ENCODE peak calls at places on chromosomes 3 and 15, in eight cellular contexts. One of them, this sample, is unnamed.

GRCh38 chr15:58931985-58932384 is 1.5 kb downstream of the SLTM start:
- DNase-seq in dermis blood vessel endothelial cell: peak; percentile 52
- DNase-seq in activated T-cell treated with anti-CD3 and anti-CD28 coated beads for 24 hours: no peak
- DNase-seq in NCI-H446 treated with DMSO at 0.1 percent for 48 hours: no peak
- DNase-seq in non-pigmented ciliary epithelial cell: no peak
- DNase-seq in activated naive CD4-positive, alpha-beta T cell treated with anti-CD3 and anti-CD28 coated beads, Interleukin-2, amount 50 U/mL, for 72 hours: peak; percentile 13
- DNase-seq in dorsolateral prefrontal cortex: no peak
- DNase-seq in PC-3: peak; percentile 52
- DNase-seq in this sample: peak; percentile 43

GRCh38 chr3:54827766-54828165 is 100.1 kb downstream of the LRTM1 start:
- DNase-seq in dermis blood vessel endothelial cell: no peak
- DNase-seq in activated T-cell treated with anti-CD3 and anti-CD28 coated beads for 24 hours: no peak
- DNase-seq in NCI-H446 treated with DMSO at 0.1 percent for 48 hours: no peak
- DNase-seq in non-pigmented ciliary epithelial cell: no peak
- DNase-seq in activated naive CD4-positive, alpha-beta T cell treated with anti-CD3 and anti-CD28 coated beads, Interleukin-2, amount 50 U/mL, for 72 hours: no peak
- DNase-seq in dorsolateral prefrontal cortex: no peak
- DNase-seq in PC-3: no peak
- DNase-seq in this sample: no peak

GRCh38 chr3:13841826-13842225 is 38.0 kb downstream of the WNT7A start:
- DNase-seq in dermis blood vessel endothelial cell: no peak
- DNase-seq in activated T-cell treated with anti-CD3 and anti-CD28 coated beads for 24 hours: no peak
- DNase-seq in NCI-H446 treated with DMSO at 0.1 percent for 48 hours: no peak
- DNase-seq in non-pigmented ciliary epithelial cell: no peak
- DNase-seq in activated naive CD4-positive, alpha-beta T cell treated with anti-CD3 and anti-CD28 coated beads, Interleukin-2, amount 50 U/mL, for 72 hours: no peak
- DNase-seq in dorsolateral prefrontal cortex: no peak
- DNase-seq in PC-3: no peak
- DNase-seq in this sample: no peak

GRCh38 chr15:70741107-70741511 is 22.2 kb downstream of the UACA start:
- DNase-seq in dermis blood vessel endothelial cell: peak; percentile 72
- DNase-seq in activated T-cell treated with anti-CD3 and anti-CD28 coated beads for 24 hours: no peak
- DNase-seq in NCI-H446 treated with DMSO at 0.1 percent for 48 hours: peak; percentile 7
- DNase-seq in non-pigmented ciliary epithelial cell: peak; percentile 58
- DNase-seq in activated naive CD4-positive, alpha-beta T cell treated with anti-CD3 and anti-CD28 coated beads, Interleukin-2, amount 50 U/mL, for 72 hours: no peak
- DNase-seq in dorsolateral prefrontal cortex: no peak
- DNase-seq in PC-3: peak; percentile 65
- DNase-seq in this sample: peak; percentile 52

GRCh38 chr3:3800685-3801509 is 1.7 kb downstream of the LRRN1 start:
- DNase-seq in dermis blood vessel endothelial cell: no peak
- DNase-seq in activated T-cell treated with anti-CD3 and anti-CD28 coated beads for 24 hours: no peak
- DNase-seq in NCI-H446 treated with DMSO at 0.1 percent for 48 hours: no peak
- DNase-seq in non-pigmented ciliary epithelial cell: no peak
- DNase-seq in activated naive CD4-positive, alpha-beta T cell treated with anti-CD3 and anti-CD28 coated beads, Interleukin-2, amount 50 U/mL, for 72 hours: no peak
- DNase-seq in dorsolateral prefrontal cortex: no peak
- DNase-seq in PC-3: no peak
- DNase-seq in this sample: peak; percentile 40

GRCh38 chr3:150663461-150663860 is 40.3 kb downstream of the ERICH6 start:
- DNase-seq in dermis blood vessel endothelial cell: no peak
- DNase-seq in activated T-cell treated with anti-CD3 and anti-CD28 coated beads for 24 hours: no peak
- DNase-seq in NCI-H446 treated with DMSO at 0.1 percent for 48 hours: no peak
- DNase-seq in non-pigmented ciliary epithelial cell: no peak
- DNase-seq in activated naive CD4-positive, alpha-beta T cell treated with anti-CD3 and anti-CD28 coated beads, Interleukin-2, amount 50 U/mL, for 72 hours: no peak
- DNase-seq in dorsolateral prefrontal cortex: no peak
- DNase-seq in PC-3: no peak
- DNase-seq in this sample: no peak

GRCh38 chr3:158430448-158430847 is 140.5 kb upstream of the MLF1 start:
- DNase-seq in dermis blood vessel endothelial cell: no peak
- DNase-seq in activated T-cell treated with anti-CD3 and anti-CD28 coated beads for 24 hours: no peak
- DNase-seq in NCI-H446 treated with DMSO at 0.1 percent for 48 hours: no peak
- DNase-seq in non-pigmented ciliary epithelial cell: no peak
- DNase-seq in activated naive CD4-positive, alpha-beta T cell treated with anti-CD3 and anti-CD28 coated beads, Interleukin-2, amount 50 U/mL, for 72 hours: no peak
- DNase-seq in dorsolateral prefrontal cortex: no peak
- DNase-seq in PC-3: peak; percentile 2
- DNase-seq in this sample: no peak

GRCh38 chr3:115790759-115791158 is 167.4 kb downstream of the GAP43 start:
- DNase-seq in dermis blood vessel endothelial cell: peak; percentile 58
- DNase-seq in activated T-cell treated with anti-CD3 and anti-CD28 coated beads for 24 hours: peak; percentile 60
- DNase-seq in NCI-H446 treated with DMSO at 0.1 percent for 48 hours: peak; percentile 19
- DNase-seq in non-pigmented ciliary epithelial cell: peak; percentile 98
- DNase-seq in activated naive CD4-positive, alpha-beta T cell treated with anti-CD3 and anti-CD28 coated beads, Interleukin-2, amount 50 U/mL, for 72 hours: peak; percentile 52
- DNase-seq in dorsolateral prefrontal cortex: no peak
- DNase-seq in PC-3: peak; percentile 98
- DNase-seq in this sample: no peak

GRCh38 chr15:28959326-28959725 is 73.6 kb downstream of the APBA2 start:
- DNase-seq in dermis blood vessel endothelial cell: no peak
- DNase-seq in activated T-cell treated with anti-CD3 and anti-CD28 coated beads for 24 hours: no peak
- DNase-seq in NCI-H446 treated with DMSO at 0.1 percent for 48 hours: no peak
- DNase-seq in non-pigmented ciliary epithelial cell: no peak
- DNase-seq in activated naive CD4-positive, alpha-beta T cell treated with anti-CD3 and anti-CD28 coated beads, Interleukin-2, amount 50 U/mL, for 72 hours: no peak
- DNase-seq in dorsolateral prefrontal cortex: no peak
- DNase-seq in PC-3: no peak
- DNase-seq in this sample: no peak

GRCh38 chr15:87167055-87167454 is 1087.4 kb downstream of the AGBL1 start:
- DNase-seq in dermis blood vessel endothelial cell: no peak
- DNase-seq in activated T-cell treated with anti-CD3 and anti-CD28 coated beads for 24 hours: no peak
- DNase-seq in NCI-H446 treated with DMSO at 0.1 percent for 48 hours: no peak
- DNase-seq in non-pigmented ciliary epithelial cell: no peak
- DNase-seq in activated naive CD4-positive, alpha-beta T cell treated with anti-CD3 and anti-CD28 coated beads, Interleukin-2, amount 50 U/mL, for 72 hours: no peak
- DNase-seq in dorsolateral prefrontal cortex: no peak
- DNase-seq in PC-3: peak; percentile 62
- DNase-seq in this sample: no peak

GRCh38 chr3:159538507-159538906 is 450.1 kb upstream of the IL12A start:
- DNase-seq in dermis blood vessel endothelial cell: no peak
- DNase-seq in activated T-cell treated with anti-CD3 and anti-CD28 coated beads for 24 hours: no peak
- DNase-seq in NCI-H446 treated with DMSO at 0.1 percent for 48 hours: no peak
- DNase-seq in non-pigmented ciliary epithelial cell: no peak
- DNase-seq in activated naive CD4-positive, alpha-beta T cell treated with anti-CD3 and anti-CD28 coated beads, Interleukin-2, amount 50 U/mL, for 72 hours: no peak
- DNase-seq in dorsolateral prefrontal cortex: no peak
- DNase-seq in PC-3: peak; percentile 32
- DNase-seq in this sample: no peak

GRCh38 chr3:42066516-42067181 is 24.5 kb upstream of the TRAK1 start:
- DNase-seq in dermis blood vessel endothelial cell: peak; percentile 89
- DNase-seq in activated T-cell treated with anti-CD3 and anti-CD28 coated beads for 24 hours: no peak
- DNase-seq in NCI-H446 treated with DMSO at 0.1 percent for 48 hours: no peak
- DNase-seq in non-pigmented ciliary epithelial cell: no peak
- DNase-seq in activated naive CD4-positive, alpha-beta T cell treated with anti-CD3 and anti-CD28 coated beads, Interleukin-2, amount 50 U/mL, for 72 hours: no peak
- DNase-seq in dorsolateral prefrontal cortex: no peak
- DNase-seq in PC-3: no peak
- DNase-seq in this sample: no peak

GRCh38 chr3:146371902-146372301 is 97.5 kb downstream of the PLSCR2 start:
- DNase-seq in dermis blood vessel endothelial cell: no peak
- DNase-seq in activated T-cell treated with anti-CD3 and anti-CD28 coated beads for 24 hours: no peak
- DNase-seq in NCI-H446 treated with DMSO at 0.1 percent for 48 hours: no peak
- DNase-seq in non-pigmented ciliary epithelial cell: no peak
- DNase-seq in activated naive CD4-positive, alpha-beta T cell treated with anti-CD3 and anti-CD28 coated beads, Interleukin-2, amount 50 U/mL, for 72 hours: no peak
- DNase-seq in dorsolateral prefrontal cortex: no peak
- DNase-seq in PC-3: no peak
- DNase-seq in this sample: no peak

GRCh38 chr15:50996641-50997040 is 88.2 kb downstream of the AP4E1 start:
- DNase-seq in dermis blood vessel endothelial cell: no peak
- DNase-seq in activated T-cell treated with anti-CD3 and anti-CD28 coated beads for 24 hours: no peak
- DNase-seq in NCI-H446 treated with DMSO at 0.1 percent for 48 hours: no peak
- DNase-seq in non-pigmented ciliary epithelial cell: no peak
- DNase-seq in activated naive CD4-positive, alpha-beta T cell treated with anti-CD3 and anti-CD28 coated beads, Interleukin-2, amount 50 U/mL, for 72 hours: no peak
- DNase-seq in dorsolateral prefrontal cortex: no peak
- DNase-seq in PC-3: peak; percentile 52
- DNase-seq in this sample: no peak

GRCh38 chr15:92733934-92734521 is 78.5 kb upstream of the FAM174B start:
- DNase-seq in dermis blood vessel endothelial cell: peak; percentile 43
- DNase-seq in activated T-cell treated with anti-CD3 and anti-CD28 coated beads for 24 hours: no peak
- DNase-seq in NCI-H446 treated with DMSO at 0.1 percent for 48 hours: no peak
- DNase-seq in non-pigmented ciliary epithelial cell: no peak
- DNase-seq in activated naive CD4-positive, alpha-beta T cell treated with anti-CD3 and anti-CD28 coated beads, Interleukin-2, amount 50 U/mL, for 72 hours: peak; percentile 31
- DNase-seq in dorsolateral prefrontal cortex: no peak
- DNase-seq in PC-3: no peak
- DNase-seq in this sample: no peak

GRCh38 chr15:100929641-100930042 is 10.5 kb downstream of the LRRK1 start:
- DNase-seq in dermis blood vessel endothelial cell: no peak
- DNase-seq in activated T-cell treated with anti-CD3 and anti-CD28 coated beads for 24 hours: no peak
- DNase-seq in NCI-H446 treated with DMSO at 0.1 percent for 48 hours: no peak
- DNase-seq in non-pigmented ciliary epithelial cell: no peak
- DNase-seq in activated naive CD4-positive, alpha-beta T cell treated with anti-CD3 and anti-CD28 coated beads, Interleukin-2, amount 50 U/mL, for 72 hours: no peak
- DNase-seq in dorsolateral prefrontal cortex: no peak
- DNase-seq in PC-3: no peak
- DNase-seq in this sample: no peak

GRCh38 chr3:171831936-171832335 is 11.2 kb upstream of the TMEM212 start:
- DNase-seq in dermis blood vessel endothelial cell: no peak
- DNase-seq in activated T-cell treated with anti-CD3 and anti-CD28 coated beads for 24 hours: no peak
- DNase-seq in NCI-H446 treated with DMSO at 0.1 percent for 48 hours: no peak
- DNase-seq in non-pigmented ciliary epithelial cell: no peak
- DNase-seq in activated naive CD4-positive, alpha-beta T cell treated with anti-CD3 and anti-CD28 coated beads, Interleukin-2, amount 50 U/mL, for 72 hours: no peak
- DNase-seq in dorsolateral prefrontal cortex: no peak
- DNase-seq in PC-3: peak; percentile 45
- DNase-seq in this sample: no peak

GRCh38 chr3:108403921-108404320 is 106.5 kb downstream of the MYH15 start:
- DNase-seq in dermis blood vessel endothelial cell: no peak
- DNase-seq in activated T-cell treated with anti-CD3 and anti-CD28 coated beads for 24 hours: no peak
- DNase-seq in NCI-H446 treated with DMSO at 0.1 percent for 48 hours: no peak
- DNase-seq in non-pigmented ciliary epithelial cell: no peak
- DNase-seq in activated naive CD4-positive, alpha-beta T cell treated with anti-CD3 and anti-CD28 coated beads, Interleukin-2, amount 50 U/mL, for 72 hours: no peak
- DNase-seq in dorsolateral prefrontal cortex: no peak
- DNase-seq in PC-3: no peak
- DNase-seq in this sample: no peak

GRCh38 chr3:11306815-11307589 is 34.8 kb downstream of the ATG7 start:
- DNase-seq in dermis blood vessel endothelial cell: peak; percentile 78
- DNase-seq in activated T-cell treated with anti-CD3 and anti-CD28 coated beads for 24 hours: peak; percentile 32
- DNase-seq in NCI-H446 treated with DMSO at 0.1 percent for 48 hours: no peak
- DNase-seq in non-pigmented ciliary epithelial cell: no peak
- DNase-seq in activated naive CD4-positive, alpha-beta T cell treated with anti-CD3 and anti-CD28 coated beads, Interleukin-2, amount 50 U/mL, for 72 hours: peak; percentile 17
- DNase-seq in dorsolateral prefrontal cortex: no peak
- DNase-seq in PC-3: no peak
- DNase-seq in this sample: no peak

GRCh38 chr3:69288161-69288895 is 97.6 kb downstream of the FRMD4B start:
- DNase-seq in dermis blood vessel endothelial cell: peak; percentile 19
- DNase-seq in activated T-cell treated with anti-CD3 and anti-CD28 coated beads for 24 hours: peak; percentile 42
- DNase-seq in NCI-H446 treated with DMSO at 0.1 percent for 48 hours: no peak
- DNase-seq in non-pigmented ciliary epithelial cell: no peak
- DNase-seq in activated naive CD4-positive, alpha-beta T cell treated with anti-CD3 and anti-CD28 coated beads, Interleukin-2, amount 50 U/mL, for 72 hours: peak; percentile 41
- DNase-seq in dorsolateral prefrontal cortex: no peak
- DNase-seq in PC-3: no peak
- DNase-seq in this sample: no peak

GRCh38 chr3:39965997-39966396 is 156.6 kb downstream of the MYRIP start:
- DNase-seq in dermis blood vessel endothelial cell: no peak
- DNase-seq in activated T-cell treated with anti-CD3 and anti-CD28 coated beads for 24 hours: no peak
- DNase-seq in NCI-H446 treated with DMSO at 0.1 percent for 48 hours: no peak
- DNase-seq in non-pigmented ciliary epithelial cell: no peak
- DNase-seq in activated naive CD4-positive, alpha-beta T cell treated with anti-CD3 and anti-CD28 coated beads, Interleukin-2, amount 50 U/mL, for 72 hours: no peak
- DNase-seq in dorsolateral prefrontal cortex: no peak
- DNase-seq in PC-3: no peak
- DNase-seq in this sample: no peak

GRCh38 chr3:177410734-177411133 is 213.5 kb upstream of the TBL1XR1 start:
- DNase-seq in dermis blood vessel endothelial cell: peak; percentile 74
- DNase-seq in activated T-cell treated with anti-CD3 and anti-CD28 coated beads for 24 hours: no peak
- DNase-seq in NCI-H446 treated with DMSO at 0.1 percent for 48 hours: no peak
- DNase-seq in non-pigmented ciliary epithelial cell: no peak
- DNase-seq in activated naive CD4-positive, alpha-beta T cell treated with anti-CD3 and anti-CD28 coated beads, Interleukin-2, amount 50 U/mL, for 72 hours: no peak
- DNase-seq in dorsolateral prefrontal cortex: no peak
- DNase-seq in PC-3: peak; percentile 66
- DNase-seq in this sample: peak; percentile 77

GRCh38 chr3:182954553-182954952 is 25.8 kb downstream of the DCUN1D1 start:
- DNase-seq in dermis blood vessel endothelial cell: no peak
- DNase-seq in activated T-cell treated with anti-CD3 and anti-CD28 coated beads for 24 hours: no peak
- DNase-seq in NCI-H446 treated with DMSO at 0.1 percent for 48 hours: no peak
- DNase-seq in non-pigmented ciliary epithelial cell: no peak
- DNase-seq in activated naive CD4-positive, alpha-beta T cell treated with anti-CD3 and anti-CD28 coated beads, Interleukin-2, amount 50 U/mL, for 72 hours: no peak
- DNase-seq in dorsolateral prefrontal cortex: no peak
- DNase-seq in PC-3: no peak
- DNase-seq in this sample: no peak

GRCh38 chr3:165788531-165788930 is 48.7 kb downstream of the BCHE start:
- DNase-seq in dermis blood vessel endothelial cell: no peak
- DNase-seq in activated T-cell treated with anti-CD3 and anti-CD28 coated beads for 24 hours: no peak
- DNase-seq in NCI-H446 treated with DMSO at 0.1 percent for 48 hours: no peak
- DNase-seq in non-pigmented ciliary epithelial cell: no peak
- DNase-seq in activated naive CD4-positive, alpha-beta T cell treated with anti-CD3 and anti-CD28 coated beads, Interleukin-2, amount 50 U/mL, for 72 hours: no peak
- DNase-seq in dorsolateral prefrontal cortex: no peak
- DNase-seq in PC-3: no peak
- DNase-seq in this sample: no peak

GRCh38 chr3:10706156-10707088 is 109.6 kb upstream of the SLC6A11 start:
- DNase-seq in dermis blood vessel endothelial cell: peak; percentile 10
- DNase-seq in activated T-cell treated with anti-CD3 and anti-CD28 coated beads for 24 hours: no peak
- DNase-seq in NCI-H446 treated with DMSO at 0.1 percent for 48 hours: no peak
- DNase-seq in non-pigmented ciliary epithelial cell: no peak
- DNase-seq in activated naive CD4-positive, alpha-beta T cell treated with anti-CD3 and anti-CD28 coated beads, Interleukin-2, amount 50 U/mL, for 72 hours: no peak
- DNase-seq in dorsolateral prefrontal cortex: no peak
- DNase-seq in PC-3: peak; percentile 8
- DNase-seq in this sample: no peak

GRCh38 chr3:197847866-197848401 is 56.9 kb downstream of the LRCH3 start:
- DNase-seq in dermis blood vessel endothelial cell: peak; percentile 55
- DNase-seq in activated T-cell treated with anti-CD3 and anti-CD28 coated beads for 24 hours: peak; percentile 1
- DNase-seq in NCI-H446 treated with DMSO at 0.1 percent for 48 hours: no peak
- DNase-seq in non-pigmented ciliary epithelial cell: no peak
- DNase-seq in activated naive CD4-positive, alpha-beta T cell treated with anti-CD3 and anti-CD28 coated beads, Interleukin-2, amount 50 U/mL, for 72 hours: no peak
- DNase-seq in dorsolateral prefrontal cortex: no peak
- DNase-seq in PC-3: no peak
- DNase-seq in this sample: no peak

GRCh38 chr3:138317687-138318086 is 12.0 kb downstream of the NME9 start:
- DNase-seq in dermis blood vessel endothelial cell: no peak
- DNase-seq in activated T-cell treated with anti-CD3 and anti-CD28 coated beads for 24 hours: no peak
- DNase-seq in NCI-H446 treated with DMSO at 0.1 percent for 48 hours: no peak
- DNase-seq in non-pigmented ciliary epithelial cell: no peak
- DNase-seq in activated naive CD4-positive, alpha-beta T cell treated with anti-CD3 and anti-CD28 coated beads, Interleukin-2, amount 50 U/mL, for 72 hours: no peak
- DNase-seq in dorsolateral prefrontal cortex: no peak
- DNase-seq in PC-3: no peak
- DNase-seq in this sample: no peak

This sample was measured in pancreas.